ENCODE peak calls at places on chromosomes 4 and X, in six cellular contexts. R, F, H, O, M and N are unnamed samples.

GRCh38 chr4:41061482-41062185 is 152.7 kb downstream of the APBB2 start:
- DNase-seq in F (no peak), H (no peak), O (peak), R (no peak), M (no peak), N (no peak)

GRCh38 chrX:71652405-71652804 is 14.9 kb upstream of the LOC101059915 start:
- DNase-seq in M (peak), H (peak), R (peak), F (peak), O (peak), N (no peak)

GRCh38 chr4:24240655-24241054 is 343.7 kb downstream of the DHX15 start:
- DNase-seq in H (no peak), R (no peak), F (no peak), O (no peak), M (no peak), N (no peak)

GRCh38 chr4:124854968-124855367 is 142.4 kb upstream of the ANKRD50 start:
- DNase-seq in M (no peak), R (no peak), F (no peak), H (no peak), O (peak), N (no peak)

GRCh38 chr4:54539500-54540029 is 118.2 kb upstream of the KIT start:
- DNase-seq in R (peak), H (peak), F (peak), O (peak), M (no peak), N (peak)

GRCh38 chrX:85243761-85244410 is at the start of the genes SATL1 and ZNF711:
- DNase-seq in H (peak), O (peak), R (peak), M (no peak), F (peak), N (peak)

GRCh38 chrX:21711126-21711847 is 46.6 kb downstream of the SMPX start:
- DNase-seq in H (no peak), F (no peak), M (no peak), O (no peak), R (no peak), N (no peak)

GRCh38 chrX:17397074-17397473 is 22.1 kb downstream of the NHS start:
- DNase-seq in R (no peak), O (no peak), F (no peak), H (no peak), M (no peak), N (no peak)

GRCh38 chr4:87375719-87376291 is 15.2 kb downstream of the HSD17B11 start:
- DNase-seq in O (peak), H (no peak), M (no peak), F (peak), R (peak), N (no peak)

GRCh38 chr4:164423819-164424218 is 330.1 kb upstream of the SMIM31 start:
- DNase-seq in H (no peak), O (no peak), M (no peak), R (no peak), F (no peak), N (no peak)

GRCh38 chrX:18360867-18361266 is 6.4 kb upstream of the SCML2 start:
- DNase-seq in F (no peak), R (no peak), H (no peak), M (no peak), O (no peak), N (no peak)

GRCh38 chr4:10977534-10977933 is 293.0 kb upstream of the CLNK start:
- DNase-seq in F (no peak), H (no peak), O (no peak), R (no peak), M (no peak), N (no peak)

GRCh38 chr4:53098681-53099121 is 236.6 kb downstream of the RASL11B start:
- DNase-seq in O (peak), R (no peak), H (no peak), M (no peak), F (no peak), N (no peak)

GRCh38 chrX:154313147-154313546 is 17.6 kb downstream of the TKTL1 start:
- DNase-seq in M (no peak), F (no peak), R (no peak), H (no peak), O (no peak), N (no peak)

GRCh38 chr4:10893417-10893816 is 208.8 kb upstream of the CLNK start:
- DNase-seq in M (no peak), H (peak), O (no peak), F (no peak), R (no peak), N (no peak)

GRCh38 chrX:138858438-138858837 is 146.9 kb upstream of the FGF13 start:
- DNase-seq in M (no peak), H (no peak), F (no peak), O (peak), R (no peak), N (no peak)

GRCh38 chr4:117225441-117225840 is 140.1 kb upstream of the TRAM1L1 start:
- DNase-seq in O (no peak), H (no peak), R (no peak), F (no peak), M (no peak), N (no peak)

GRCh38 chrX:42955349-42955748 is 177.4 kb upstream of the PPP1R2C start:
- DNase-seq in H (no peak), M (no peak), F (no peak), O (no peak), R (no peak), N (no peak)